ENCODE peak calls at places on chromosome 1, in nine cellular contexts. One of them, this sample, is unnamed.

GRCh38 chr1:57986432-57986831 is 560.1 kb downstream of the OMA1 start:
- DNase-seq in SK-N-SH: no peak
- DNase-seq in sigmoid colon: no peak
- DNase-seq in esophagus muscularis mucosa: no peak
- DNase-seq in H1: no peak
- DNase-seq in suprapubic skin: no peak
- DNase-seq in stomach: no peak
- DNase-seq in K562: no peak
- DNase-seq in A549: no peak
- DNase-seq in this sample: no peak

GRCh38 chr1:21667348-21668231 is 1.6 kb downstream of the RAP1GAP start:
- DNase-seq in SK-N-SH: no peak
- DNase-seq in sigmoid colon: peak
- DNase-seq in esophagus muscularis mucosa: no peak
- DNase-seq in H1: no peak
- DNase-seq in suprapubic skin: peak
- DNase-seq in stomach: no peak
- DNase-seq in K562: no peak
- DNase-seq in A549: no peak
- DNase-seq in this sample: no peak

GRCh38 chr1:25661043-25661807 is 44.6 kb downstream of the MAN1C1 start:
- DNase-seq in SK-N-SH: no peak
- DNase-seq in sigmoid colon: no peak
- DNase-seq in esophagus muscularis mucosa: no peak
- DNase-seq in H1: no peak
- DNase-seq in suprapubic skin: no peak
- DNase-seq in stomach: peak
- DNase-seq in K562: no peak
- DNase-seq in A549: no peak
- DNase-seq in this sample: no peak

GRCh38 chr1:45346473-45346872 is 6.2 kb upstream of the MUTYH start:
- DNase-seq in SK-N-SH: no peak
- DNase-seq in sigmoid colon: no peak
- DNase-seq in esophagus muscularis mucosa: no peak
- DNase-seq in H1: no peak
- DNase-seq in suprapubic skin: no peak
- DNase-seq in stomach: no peak
- DNase-seq in K562: no peak
- DNase-seq in A549: no peak
- DNase-seq in this sample: no peak

GRCh38 chr1:110798691-110799256 is 74.2 kb upstream of the CD53 start:
- DNase-seq in SK-N-SH: no peak
- DNase-seq in sigmoid colon: no peak
- DNase-seq in esophagus muscularis mucosa: no peak
- DNase-seq in H1: no peak
- DNase-seq in suprapubic skin: no peak
- DNase-seq in stomach: no peak
- DNase-seq in K562: no peak
- DNase-seq in A549: no peak
- DNase-seq in this sample: no peak

GRCh38 chr1:210397252-210397651 is 68.5 kb downstream of the HHAT start:
- DNase-seq in SK-N-SH: no peak
- DNase-seq in sigmoid colon: no peak
- DNase-seq in esophagus muscularis mucosa: no peak
- DNase-seq in H1: no peak
- DNase-seq in suprapubic skin: no peak
- DNase-seq in stomach: no peak
- DNase-seq in K562: no peak
- DNase-seq in A549: no peak
- DNase-seq in this sample: no peak

GRCh38 chr1:7281821-7282220 is 489.3 kb upstream of the VAMP3 start:
- DNase-seq in SK-N-SH: no peak
- DNase-seq in sigmoid colon: no peak
- DNase-seq in esophagus muscularis mucosa: peak
- DNase-seq in H1: no peak
- DNase-seq in suprapubic skin: no peak
- DNase-seq in stomach: no peak
- DNase-seq in K562: no peak
- DNase-seq in A549: no peak
- DNase-seq in this sample: peak

GRCh38 chr1:206103979-206104378 is 13.2 kb downstream of the AVPR1B start:
- DNase-seq in SK-N-SH: no peak
- DNase-seq in sigmoid colon: no peak
- DNase-seq in esophagus muscularis mucosa: peak
- DNase-seq in H1: peak
- DNase-seq in suprapubic skin: no peak
- DNase-seq in stomach: no peak
- DNase-seq in K562: no peak
- DNase-seq in A549: no peak
- DNase-seq in this sample: no peak

GRCh38 chr1:12604114-12604874 is 13.7 kb downstream of the DHRS3 start:
- DNase-seq in SK-N-SH: peak
- DNase-seq in sigmoid colon: no peak
- DNase-seq in esophagus muscularis mucosa: no peak
- DNase-seq in H1: no peak
- DNase-seq in suprapubic skin: no peak
- DNase-seq in stomach: peak
- DNase-seq in K562: peak
- DNase-seq in A549: peak
- DNase-seq in this sample: no peak

GRCh38 chr1:43637267-43637666 is 12.7 kb upstream of the KDM4A start:
- DNase-seq in SK-N-SH: no peak
- DNase-seq in sigmoid colon: no peak
- DNase-seq in esophagus muscularis mucosa: no peak
- DNase-seq in H1: no peak
- DNase-seq in suprapubic skin: no peak
- DNase-seq in stomach: no peak
- DNase-seq in K562: no peak
- DNase-seq in A549: no peak
- DNase-seq in this sample: no peak

GRCh38 chr1:54486864-54487263 is 61.2 kb upstream of the ACOT11 start:
- DNase-seq in SK-N-SH: no peak
- DNase-seq in sigmoid colon: no peak
- DNase-seq in esophagus muscularis mucosa: no peak
- DNase-seq in H1: no peak
- DNase-seq in suprapubic skin: no peak
- DNase-seq in stomach: no peak
- DNase-seq in K562: no peak
- DNase-seq in A549: no peak
- DNase-seq in this sample: no peak

GRCh38 chr1:109134423-109134822 is 20.5 kb downstream of the ELAPOR1 start:
- DNase-seq in SK-N-SH: no peak
- DNase-seq in sigmoid colon: no peak
- DNase-seq in esophagus muscularis mucosa: no peak
- DNase-seq in H1: no peak
- DNase-seq in suprapubic skin: no peak
- DNase-seq in stomach: peak
- DNase-seq in K562: peak
- DNase-seq in A549: no peak
- DNase-seq in this sample: no peak

GRCh38 chr1:41919764-41920397 is 1.2 kb upstream of the HIVEP3 start:
- DNase-seq in SK-N-SH: peak
- DNase-seq in sigmoid colon: no peak
- DNase-seq in esophagus muscularis mucosa: no peak
- DNase-seq in H1: peak
- DNase-seq in suprapubic skin: no peak
- DNase-seq in stomach: peak
- DNase-seq in K562: peak
- DNase-seq in A549: peak
- DNase-seq in this sample: no peak

GRCh38 chr1:180270767-180271639 is 40.9 kb downstream of the LHX4 start:
- DNase-seq in SK-N-SH: no peak
- DNase-seq in sigmoid colon: peak
- DNase-seq in esophagus muscularis mucosa: no peak
- DNase-seq in H1: peak
- DNase-seq in suprapubic skin: no peak
- DNase-seq in stomach: no peak
- DNase-seq in K562: peak
- DNase-seq in A549: no peak
- DNase-seq in this sample: no peak

GRCh38 chr1:6517435-6517851 is 26.0 kb upstream of the PLEKHG5 start:
- DNase-seq in SK-N-SH: peak
- DNase-seq in sigmoid colon: no peak
- DNase-seq in esophagus muscularis mucosa: no peak
- DNase-seq in H1: no peak
- DNase-seq in suprapubic skin: no peak
- DNase-seq in stomach: no peak
- DNase-seq in K562: peak
- DNase-seq in A549: no peak
- DNase-seq in this sample: no peak

GRCh38 chr1:17873007-17873675 is 118.0 kb downstream of the ACTL8 start:
- DNase-seq in SK-N-SH: no peak
- DNase-seq in sigmoid colon: no peak
- DNase-seq in esophagus muscularis mucosa: no peak
- DNase-seq in H1: no peak
- DNase-seq in suprapubic skin: no peak
- DNase-seq in stomach: no peak
- DNase-seq in K562: no peak
- DNase-seq in A549: no peak
- DNase-seq in this sample: no peak

DNA sequence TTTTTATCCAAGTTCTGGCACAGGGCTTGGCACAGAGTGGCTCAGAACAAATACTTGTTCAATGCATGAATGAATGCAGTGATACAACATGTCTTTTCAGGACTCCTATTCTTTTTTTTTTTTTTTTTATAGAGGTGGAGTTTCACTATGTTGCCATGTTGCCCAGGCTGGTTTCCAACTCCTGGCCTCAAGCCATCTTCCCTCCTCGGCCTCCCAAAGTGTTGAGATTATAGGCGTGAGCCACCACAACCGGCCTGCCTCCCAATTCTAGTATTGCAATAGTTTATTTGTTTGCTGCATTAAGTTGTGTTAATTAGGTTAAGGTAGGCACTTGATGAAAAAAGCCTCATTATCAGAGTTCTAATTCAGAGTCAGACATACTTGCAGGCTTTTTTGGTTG is 17.9 kb downstream of the UBE4B start:
- DNase-seq in SK-N-SH: no peak
- DNase-seq in sigmoid colon: no peak
- DNase-seq in esophagus muscularis mucosa: no peak
- DNase-seq in H1: no peak
- DNase-seq in suprapubic skin: no peak
- DNase-seq in stomach: no peak
- DNase-seq in K562: no peak
- DNase-seq in A549: no peak
- DNase-seq in this sample: no peak
- H3K27ac ChIP-seq in SK-N-SH: no peak
- H3K27ac ChIP-seq in sigmoid colon: no peak
- H3K27ac ChIP-seq in esophagus muscularis mucosa: no peak
- H3K27ac ChIP-seq in H1: no peak
- H3K27ac ChIP-seq in suprapubic skin: no peak
- H3K27ac ChIP-seq in stomach: no peak
- H3K27ac ChIP-seq in K562: no peak
- H3K27ac ChIP-seq in A549: no peak
- H3K27ac ChIP-seq in this sample: no peak

GRCh38 chr1:156549390-156549789 is 23.0 kb downstream of the IQGAP3 start:
- DNase-seq in SK-N-SH: no peak
- DNase-seq in sigmoid colon: peak
- DNase-seq in esophagus muscularis mucosa: no peak
- DNase-seq in H1: no peak
- DNase-seq in suprapubic skin: no peak
- DNase-seq in stomach: no peak
- DNase-seq in K562: no peak
- DNase-seq in A549: no peak
- DNase-seq in this sample: no peak
- TF ChIP-seq CTCF in SK-N-SH: no peak
- TF ChIP-seq CTCF in sigmoid colon: no peak
- TF ChIP-seq CTCF in esophagus muscularis mucosa: no peak
- TF ChIP-seq CTCF in H1: no peak
- TF ChIP-seq CTCF in suprapubic skin: no peak
- TF ChIP-seq CTCF in stomach: no peak
- TF ChIP-seq CTCF in K562: no peak
- TF ChIP-seq CTCF in A549: no peak
- TF ChIP-seq CTCF in this sample: no peak

DNA sequence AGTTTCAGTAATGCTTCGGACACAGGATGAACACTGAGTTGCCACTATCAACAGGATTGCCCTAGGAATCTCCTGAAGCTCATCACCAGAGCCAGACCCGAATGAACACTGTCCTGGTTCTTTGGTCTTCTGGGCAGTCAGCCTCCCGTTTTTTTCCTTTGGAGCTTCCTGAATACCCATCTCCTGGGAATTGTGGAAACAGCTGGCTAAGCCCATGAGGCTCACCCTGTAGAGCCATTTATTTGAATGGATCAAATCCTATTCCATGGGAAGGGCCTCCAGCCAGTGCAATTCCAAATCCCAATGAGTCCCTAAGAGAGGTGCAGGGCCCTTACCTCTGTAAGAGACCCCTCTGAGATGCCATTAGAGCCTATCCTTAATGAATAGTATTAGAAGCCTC is 5.9 kb downstream of the RCSD1 start:
- DNase-seq in SK-N-SH: no peak
- DNase-seq in sigmoid colon: no peak
- DNase-seq in esophagus muscularis mucosa: no peak
- DNase-seq in H1: no peak
- DNase-seq in suprapubic skin: no peak
- DNase-seq in stomach: no peak
- DNase-seq in K562: no peak
- DNase-seq in A549: no peak
- DNase-seq in this sample: no peak
- TF ChIP-seq EP300 in SK-N-SH: no peak
- TF ChIP-seq EP300 in sigmoid colon: no peak
- TF ChIP-seq EP300 in esophagus muscularis mucosa: no peak
- TF ChIP-seq EP300 in H1: no peak
- TF ChIP-seq EP300 in suprapubic skin: no peak
- TF ChIP-seq EP300 in stomach: no peak
- TF ChIP-seq EP300 in K562: no peak
- TF ChIP-seq EP300 in A549: no peak
- TF ChIP-seq EP300 in this sample: no peak

GRCh38 chr1:185406006-185406974 is 89.2 kb upstream of the IVNS1ABP start:
- DNase-seq in SK-N-SH: no peak
- DNase-seq in sigmoid colon: no peak
- DNase-seq in esophagus muscularis mucosa: no peak
- DNase-seq in H1: no peak
- DNase-seq in suprapubic skin: no peak
- DNase-seq in stomach: no peak
- DNase-seq in K562: no peak
- DNase-seq in A549: no peak
- DNase-seq in this sample: no peak
- H3K27ac ChIP-seq in SK-N-SH: no peak
- H3K27ac ChIP-seq in sigmoid colon: no peak
- H3K27ac ChIP-seq in esophagus muscularis mucosa: no peak
- H3K27ac ChIP-seq in H1: no peak
- H3K27ac ChIP-seq in suprapubic skin: no peak
- H3K27ac ChIP-seq in stomach: no peak
- H3K27ac ChIP-seq in K562: no peak
- H3K27ac ChIP-seq in A549: no peak
- H3K27ac ChIP-seq in this sample: no peak

GRCh38 chr1:156123356-156124196 is 9.1 kb downstream of the LMNA start:
- DNase-seq in SK-N-SH: peak
- DNase-seq in sigmoid colon: peak
- DNase-seq in esophagus muscularis mucosa: peak
- DNase-seq in H1: peak
- DNase-seq in suprapubic skin: peak
- DNase-seq in stomach: peak
- DNase-seq in K562: peak
- DNase-seq in A549: peak
- DNase-seq in this sample: peak
- TF ChIP-seq CTCF in SK-N-SH: peak
- TF ChIP-seq CTCF in sigmoid colon: no peak
- TF ChIP-seq CTCF in esophagus muscularis mucosa: peak
- TF ChIP-seq CTCF in H1: peak
- TF ChIP-seq CTCF in suprapubic skin: no peak
- TF ChIP-seq CTCF in stomach: no peak
- TF ChIP-seq CTCF in K562: peak
- TF ChIP-seq CTCF in A549: peak
- TF ChIP-seq CTCF in this sample: peak